ENCODE peak calls at places on chromosomes 6 and 20, in five cellular contexts. J is A549, R is HepG2, P is K562, D is GM12878. I is an unnamed sample.

GRCh38 chr6:158207452-158207788 is 39.3 kb downstream of the GTF2H5 start:
- DNase-seq in D (peak; percentile 82), J (no peak), P (no peak), R (peak; percentile 80), I (no peak)

GRCh38 chr20:13717631-13718044 is 67.1 kb downstream of the ESF1 start:
- DNase-seq in P (no peak), R (no peak), J (no peak), D (peak; percentile 68), I (no peak)

GRCh38 chr6:69155467-69155866 is 520.4 kb downstream of the ADGRB3 start:
- DNase-seq in R (no peak), D (no peak), P (no peak), J (no peak), I (no peak)

GRCh38 chr6:90274481-90275030 is 22.1 kb downstream of the BACH2 start:
- DNase-seq in P (no peak), R (no peak), D (no peak), J (no peak), I (no peak)

GRCh38 chr6:111791415-111791814 is 81.8 kb downstream of the FYN start:
- DNase-seq in R (no peak), D (no peak), J (no peak), P (no peak), I (no peak)

GRCh38 chr6:47197672-47198640 is 111.7 kb downstream of the TNFRSF21 start:
- DNase-seq in R (no peak), P (no peak), J (no peak), D (no peak), I (no peak)

GRCh38 chr6:168525114-168525513 is 84.1 kb downstream of the SMOC2 start:
- DNase-seq in R (no peak), D (no peak), J (no peak), P (no peak), I (no peak)

GRCh38 chr20:25280574-25281535 is 33.0 kb downstream of the PYGB start:
- DNase-seq in R (no peak), J (no peak), D (no peak), P (no peak), I (peak; percentile 6)

GRCh38 chr6:132537145-132537544 is 932 bp upstream of the TAAR9 start:
- DNase-seq in R (no peak), P (no peak), J (no peak), D (no peak), I (no peak)

GRCh38 chr20:36404435-36404978 is 98.4 kb downstream of the DLGAP4 start:
- DNase-seq in P (no peak), D (no peak), R (no peak), J (no peak), I (no peak)

GRCh38 chr6:167093922-167094432 is 28.9 kb upstream of the CCR6 start:
- DNase-seq in J (no peak), D (peak; percentile 90), R (no peak), P (no peak), I (no peak)

GRCh38 chr20:45100563-45101245 is at the start of gene KCNS1:
- DNase-seq in D (no peak), P (peak; percentile 26), R (peak; percentile 25), J (no peak), I (peak; percentile 79)

GRCh38 chr6:136483906-136484305 is 66.3 kb downstream of the MAP7 start:
- DNase-seq in D (no peak), P (peak; percentile 23), J (no peak), R (no peak), I (no peak)

GRCh38 chr20:49969946-49970345 is 12.8 kb upstream of the SNAI1 start:
- DNase-seq in R (no peak), D (no peak), J (no peak), P (no peak), I (no peak)

GRCh38 chr20:63176035-63176434 is 39.9 kb downstream of the YTHDF1 start:
- DNase-seq in R (no peak), P (no peak), J (no peak), D (no peak), I (peak; percentile 54)

GRCh38 chr6:139852484-139853140 is 478.2 kb upstream of the CITED2 start:
- DNase-seq in R (no peak), J (no peak), P (no peak), D (no peak), I (no peak)

GRCh38 chr20:57814529-57814928 is 104.7 kb upstream of the PMEPA1 start:
- DNase-seq in D (no peak), P (no peak), R (no peak), J (no peak), I (no peak)

GRCh38 chr20:14507711-14508110 is 170.3 kb upstream of the FLRT3 start:
- DNase-seq in D (no peak), P (no peak), J (no peak), R (peak; percentile 14), I (no peak)

GRCh38 chr20:60765821-60766403 is 486.1 kb upstream of the CDH4 start:
- DNase-seq in J (no peak), D (no peak), P (no peak), R (no peak), I (no peak)

GRCh38 chr6:113635222-113635970 is 221.7 kb upstream of the MARCKS start:
- DNase-seq in D (no peak), R (no peak), P (no peak), J (no peak), I (no peak)

GRCh38 chr6:157215702-157216101 is 107.6 kb downstream of the TMEM242 start:
- DNase-seq in D (no peak), J (no peak), P (no peak), R (no peak), I (no peak)

GRCh38 chr6:15417811-15418210 is 171.9 kb downstream of the JARID2 start:
- DNase-seq in D (no peak), P (no peak), J (no peak), R (no peak), I (no peak)

GRCh38 chr20:1533059-1533458 is 24.4 kb downstream of the SIRPD start:
- DNase-seq in J (no peak), P (peak; percentile 4), R (no peak), D (no peak), I (no peak)

GRCh38 chr20:15945301-15945700 is 627.9 kb downstream of the KIF16B start:
- DNase-seq in P (no peak), D (no peak), R (no peak), J (no peak), I (no peak)

GRCh38 chr6:21678990-21679389 is 85.4 kb downstream of the SOX4 start:
- DNase-seq in J (peak; percentile 32), D (no peak), P (peak; percentile 6), R (peak; percentile 43), I (no peak)

GRCh38 chr20:31833130-31833930 is 12.1 kb downstream of the FOXS1 start:
- DNase-seq in P (peak; percentile 83), J (peak; percentile 90), R (peak; percentile 74), D (no peak), I (peak; percentile 98)

GRCh38 chr6:73491371-73491770 is 29.5 kb downstream of the EEF1A1 start:
- DNase-seq in D (no peak), R (no peak), P (no peak), J (no peak), I (no peak)

GRCh38 chr20:1468117-1468624 is 1.5 kb upstream of the NSFL1C start:
- DNase-seq in R (no peak), J (no peak), D (no peak), P (no peak), I (no peak)

GRCh38 chr20:7926767-7927166 is 13.5 kb downstream of the HAO1 start:
- DNase-seq in P (peak; percentile 3), J (no peak), D (no peak), R (peak; percentile 23), I (no peak)

GRCh38 chr20:37914672-37915433 is 11.9 kb downstream of the VSTM2L start:
- DNase-seq in D (no peak), P (no peak), J (no peak), R (peak; percentile 41), I (peak; percentile 72)
- TF ChIP-seq ESRRA in D (no peak), P (no peak), J (no peak), R (no peak), I (no peak)

GRCh38 chr20:22908437-22908836 is 126.7 kb upstream of the SSTR4 start:
- DNase-seq in R (no peak), P (no peak), J (no peak), D (no peak), I (peak; percentile 17)

GRCh38 chr20:22910287-22910852 is 124.7 kb upstream of the SSTR4 start:
- DNase-seq in P (peak; percentile 39), J (no peak), R (no peak), D (no peak), I (no peak)

GRCh38 chr20:22909436-22909835 is 125.7 kb upstream of the SSTR4 start:
- DNase-seq in D (no peak), J (no peak), R (no peak), P (peak; percentile 54), I (no peak)

GRCh38 chr20:22905667-22906066 is 129.4 kb upstream of the SSTR4 start:
- DNase-seq in R (no peak), D (no peak), P (no peak), J (no peak), I (no peak)

DNA sequence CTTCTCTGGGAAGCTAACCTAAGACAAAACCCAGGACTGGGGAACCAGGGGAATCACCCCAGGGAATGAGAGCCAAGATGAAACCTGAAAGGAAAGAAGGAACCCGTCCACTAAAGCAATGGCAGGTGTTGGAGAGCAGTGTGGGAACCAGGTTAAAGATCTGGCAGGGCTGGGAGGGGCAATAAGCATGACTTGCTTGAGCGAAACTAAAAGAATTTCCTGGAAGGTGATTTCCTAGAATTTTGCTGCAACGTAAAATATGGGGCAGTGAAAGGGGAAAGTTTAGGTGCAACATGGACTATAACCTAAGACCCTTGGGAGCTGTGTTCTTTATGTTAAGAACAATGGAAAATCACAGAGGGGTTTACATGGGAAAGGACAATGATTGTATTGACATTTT is 126.2 kb upstream of the SSTR4 start:
- DNase-seq in D (no peak), J (no peak), P (peak; percentile 78), R (no peak), I (no peak)
- TF ChIP-seq ESRRA in D (no peak), J (no peak), P (no peak), R (no peak), I (no peak)

DNA sequence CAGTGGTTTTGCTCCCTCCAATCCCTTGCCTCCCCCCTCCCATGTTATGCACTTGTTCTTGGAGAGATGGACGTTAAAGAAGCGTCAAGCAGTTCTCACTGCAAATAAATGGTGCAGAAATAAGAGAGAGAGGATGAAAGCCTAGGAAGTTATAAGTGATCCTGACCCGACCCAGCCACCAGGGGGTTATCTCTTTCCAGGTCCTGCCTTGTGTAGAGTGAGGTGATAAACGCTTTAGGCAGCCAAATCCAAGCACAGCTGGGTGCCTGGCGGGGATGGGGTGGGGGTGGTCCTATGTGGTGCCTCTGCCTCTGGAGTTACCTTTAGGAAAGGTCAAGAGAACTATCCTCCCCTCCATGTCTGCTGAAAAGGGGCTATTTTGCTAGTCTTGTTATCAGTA is 9.1 kb upstream of the TFAP2A start:
- DNase-seq in P (peak; percentile 50), J (no peak), R (no peak), D (no peak), I (peak; percentile 29)
- TF ChIP-seq ESRRA in P (no peak), J (no peak), R (no peak), D (no peak), I (no peak)

DNA sequence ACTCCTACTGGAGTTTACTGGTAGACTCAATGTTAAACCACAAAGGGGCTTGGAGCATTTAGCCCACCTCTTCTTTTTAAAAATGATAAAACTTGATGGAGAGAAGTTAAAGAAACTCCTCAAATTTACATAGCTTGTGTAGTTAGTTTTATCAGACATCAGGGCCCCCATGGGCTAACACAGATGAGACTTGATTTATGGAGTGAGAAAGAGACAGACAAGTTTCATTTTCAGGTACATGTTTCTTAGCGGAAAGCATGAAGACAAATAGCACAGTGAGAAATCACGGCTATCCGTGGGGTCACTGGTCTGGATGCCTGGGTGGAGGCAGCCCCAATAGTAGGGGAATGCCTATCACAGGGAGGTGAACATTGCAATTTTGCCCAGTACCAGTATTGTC is 173.6 kb downstream of the TFAP2B start:
- DNase-seq in J (no peak), D (no peak), R (no peak), P (no peak), I (no peak)
- TF ChIP-seq ESRRA in J (no peak), D (no peak), R (no peak), P (no peak), I (no peak)